ENCODE peak calls at places on chromosome 11, in ten cellular contexts. T is colonic mucosa; X is GM23248; B is neuronal stem cell; N is CD8-positive, alpha-beta T cell; K is gastrocnemius medialis; O is right lobe of liver; E is uterus; W is fibroblast of lung; L is suprapubic skin. G is an unnamed sample. For H3K9me3, the result is how much of the 10 kb centered on the place peaks cover.

GRCh38 chr11:9066432-9066925 is 24.9 kb downstream of the SCUBE2 start:
- DNase-seq in T (no peak), X (no peak), B (no peak), N (no peak), K (no peak), O (no peak), E (no peak), W (no peak), L (no peak), G (no peak)

GRCh38 chr11:123642435-123642834 is 12.0 kb downstream of the SCN3B start:
- DNase-seq in T (no peak), X (no peak), B (no peak), N (no peak), K (no peak), O (no peak), E (no peak), W (no peak), L (no peak), G (no peak)

GRCh38 chr11:96015911-96016565 is 92.1 kb upstream of the MTMR2 start:
- DNase-seq in T (no peak), X (no peak), B (no peak), N (peak), K (no peak), O (no peak), E (no peak), W (no peak), L (no peak), G (no peak)

GRCh38 chr11:1195690-1196515 is 27.0 kb upstream of the MUC5B start:
- DNase-seq in T (no peak), X (no peak), B (no peak), N (no peak), K (no peak), O (peak), E (peak), W (no peak), L (peak), G (no peak)

GRCh38 chr11:106156290-106156937 is 79.0 kb downstream of the AASDHPPT start:
- DNase-seq in T (peak), X (peak), B (peak), N (no peak), K (no peak), O (no peak), E (peak), W (peak), L (no peak), G (peak)

GRCh38 chr11:19121646-19122045 is 4.7 kb downstream of the ZDHHC13 start:
- DNase-seq in T (no peak), X (peak), B (no peak), N (no peak), K (no peak), O (no peak), E (no peak), W (no peak), L (no peak), G (no peak)

GRCh38 chr11:132033051-132033450 is 662.6 kb downstream of the NTM start:
- DNase-seq in T (no peak), X (no peak), B (no peak), N (no peak), K (no peak), O (no peak), E (no peak), W (no peak), L (no peak), G (no peak)

GRCh38 chr11:1448882-1449281 is 37.7 kb downstream of the MOB2 start:
- DNase-seq in T (no peak), X (no peak), B (no peak), N (no peak), K (no peak), O (no peak), E (no peak), W (no peak), L (no peak), G (no peak)

GRCh38 chr11:16607675-16608644 is 130.5 kb upstream of the C11orf58 start:
- DNase-seq in T (peak), X (no peak), B (peak), N (no peak), K (peak), O (peak), E (no peak), W (peak), L (peak), G (peak)

GRCh38 chr11:119315139-119316016 is 1.6 kb downstream of the MCAM start:
- DNase-seq in T (no peak), X (peak), B (no peak), N (peak), K (no peak), O (peak), E (no peak), W (no peak), L (peak), G (peak)

GRCh38 chr11:1139441-1140066 is 18.2 kb upstream of the MUC5AC start:
- DNase-seq in T (peak), X (no peak), B (no peak), N (no peak), K (no peak), O (peak), E (no peak), W (peak), L (no peak), G (no peak)

GRCh38 chr11:39220069-39220468 is 2239.4 kb downstream of the LRRC4C start:
- DNase-seq in T (no peak), X (no peak), B (no peak), N (no peak), K (no peak), O (no peak), E (no peak), W (no peak), L (no peak), G (no peak)
- H3K9me3 ChIP-seq in T (under half), X (under half), B (under half), N (under half), K (under half), O (under half), E (under half), W (under half), L (under half), G (under half)

DNA sequence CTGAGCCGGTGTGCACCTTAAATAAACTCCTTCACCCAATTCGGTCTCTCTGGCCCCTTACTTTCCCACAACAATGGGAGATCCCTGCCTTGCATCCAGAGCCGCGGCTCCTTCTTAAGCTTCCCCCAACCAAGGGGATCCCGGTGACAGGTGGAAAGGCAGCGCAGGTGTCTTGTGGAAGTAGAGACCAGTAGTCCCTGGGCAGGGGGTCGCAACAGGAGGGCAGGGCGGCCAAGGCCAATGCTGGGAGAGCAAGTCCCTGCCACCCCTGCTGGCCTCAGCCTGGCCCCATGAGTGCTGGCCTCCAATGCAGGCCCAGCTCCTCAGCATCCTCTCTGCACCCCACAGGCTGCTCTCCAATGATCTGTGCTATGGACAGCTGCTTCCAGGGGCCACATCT is 7.9 kb upstream of the SYT12 start:
- DNase-seq in T (no peak), X (no peak), B (no peak), N (no peak), K (no peak), O (no peak), E (no peak), W (no peak), L (no peak), G (no peak)
- H3K9me3 ChIP-seq in T (under half), X (under half), B (under half), N (under half), K (under half), O (under half), E (under half), W (under half), L (under half), G (under half)

GRCh38 chr11:70763606-70764005 is 365.3 kb downstream of the CTTN start:
- DNase-seq in T (no peak), X (peak), B (no peak), N (no peak), K (no peak), O (no peak), E (no peak), W (peak), L (no peak), G (no peak)
- H3K9me3 ChIP-seq in T (under half), X (under half), B (under half), N (under half), K (under half), O (under half), E (under half), W (under half), L (under half), G (under half)

DNA sequence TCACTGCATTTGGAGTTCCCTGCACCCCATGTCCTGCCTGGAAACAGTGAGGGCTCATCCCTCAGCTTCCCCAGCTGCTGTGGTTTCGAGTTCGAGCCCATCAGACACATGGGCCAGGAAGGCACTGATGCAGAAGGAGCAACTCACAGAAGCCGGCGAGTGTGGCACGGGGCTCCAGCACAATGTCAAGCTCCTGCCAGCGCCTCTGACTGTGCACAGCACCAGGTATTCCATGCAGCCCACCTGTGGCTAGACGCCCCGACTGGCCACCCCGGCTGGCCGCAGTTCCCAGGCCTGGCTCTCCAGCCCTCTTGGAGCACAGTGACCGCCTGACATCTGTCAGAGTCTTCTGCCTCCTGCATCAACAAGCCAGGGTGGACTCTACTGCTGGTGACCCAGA is 419.4 kb downstream of the SHANK2 start:
- DNase-seq in T (no peak), X (no peak), B (no peak), N (no peak), K (no peak), O (no peak), E (no peak), W (no peak), L (no peak), G (no peak)
- H3K9me3 ChIP-seq in T (under half), X (under half), B (under half), N (under half), K (under half), O (under half), E (under half), W (under half), L (under half), G (under half)

GRCh38 chr11:103798456-103798855 is 238.0 kb upstream of the DDI1 start:
- DNase-seq in T (no peak), X (peak), B (no peak), N (no peak), K (no peak), O (no peak), E (no peak), W (peak), L (no peak), G (no peak)
- H3K9me3 ChIP-seq in T (under half), X (under half), B (under half), N (under half), K (under half), O (under half), E (under half), W (under half), L (under half), G (under half)

DNA sequence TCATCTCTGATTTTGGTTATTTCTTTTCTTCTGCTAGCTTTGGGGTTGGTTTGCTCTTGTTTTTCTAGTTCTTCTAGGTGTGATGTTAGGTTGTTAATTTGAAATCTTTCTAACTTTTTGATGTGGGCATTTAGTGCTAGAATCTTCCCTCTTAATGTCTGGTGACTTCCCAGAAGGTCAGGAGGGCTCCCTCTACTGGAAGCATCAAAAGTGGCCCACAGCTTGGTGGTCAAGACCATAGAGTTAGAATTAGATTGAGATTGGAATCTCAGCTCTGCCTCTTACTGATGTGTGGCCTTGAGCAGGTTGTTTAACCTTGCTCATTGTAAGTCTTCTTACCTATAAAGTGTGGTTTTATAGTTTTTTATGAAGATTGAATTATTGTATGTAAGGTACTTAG is 99.3 kb downstream of the FDX1 start:
- DNase-seq in T (no peak), X (peak), B (no peak), N (no peak), K (no peak), O (no peak), E (no peak), W (no peak), L (no peak), G (no peak)
- H3K9me3 ChIP-seq in T (under half), X (under half), B (under half), N (under half), K (under half), O (under half), E (under half), W (under half), L (under half), G (under half)

G was measured in HAP-1.